ENCODE peak calls at places on chromosomes 13 and 19, in nine cellular contexts. T is neuronal stem cell, Q is HAP-1, S is esophagus squamous epithelium, L is psoas muscle, U is PC-3, P is GM23248, W is heart right ventricle, N is BE2C. R is an unnamed sample. For H3K36me3, H3K4me1 and H3K9me3, the result is how much of the 10 kb centered on the place peaks cover.

GRCh38 chr13:48801255-48801654 is 147.5 kb downstream of the CYSLTR2 start:
- DNase-seq in T (no peak), Q (no peak), S (no peak), L (no peak), U (no peak), P (peak), W (no peak), N (no peak), R (no peak)

GRCh38 chr13:50081106-50081898 is 66.1 kb downstream of the KCNRG start:
- DNase-seq in T (no peak), Q (peak), S (peak), L (peak), U (no peak), P (peak), W (peak), N (peak), R (peak)

GRCh38 chr13:107799001-107799400 is 416.3 kb downstream of the LIG4 start:
- DNase-seq in T (no peak), Q (no peak), S (no peak), L (no peak), U (peak), P (peak), W (no peak), N (no peak), R (no peak)

GRCh38 chr13:38543561-38543960 is 143.3 kb upstream of the FREM2 start:
- DNase-seq in T (no peak), Q (no peak), S (no peak), L (no peak), U (no peak), P (peak), W (no peak), N (no peak), R (no peak)

GRCh38 chr19:21838646-21839045 is 2.7 kb upstream of the ZNF43 start:
- DNase-seq in T (no peak), Q (no peak), S (no peak), L (no peak), U (no peak), P (no peak), W (no peak), N (no peak), R (no peak)

GRCh38 chr13:46804391-46804815 is 7.4 kb upstream of the ESD start:
- DNase-seq in T (no peak), Q (no peak), S (no peak), L (no peak), U (peak), P (peak), W (no peak), N (no peak), R (no peak)

GRCh38 chr13:100808848-100809247 is 134.3 kb upstream of the TMTC4 start:
- DNase-seq in T (peak), Q (no peak), S (no peak), L (no peak), U (no peak), P (no peak), W (no peak), N (no peak), R (no peak)

GRCh38 chr19:48368942-48369341 is 4.8 kb downstream of the SYNGR4 start:
- DNase-seq in T (no peak), Q (no peak), S (no peak), L (no peak), U (no peak), P (no peak), W (no peak), N (peak), R (no peak)

GRCh38 chr19:35377656-35378055 is 6.8 kb downstream of the GPR42 start:
- DNase-seq in T (no peak), Q (no peak), S (no peak), L (no peak), U (no peak), P (no peak), W (no peak), N (no peak), R (no peak)

GRCh38 chr19:52664461-52664860 is 26.3 kb upstream of the ZNF83 start:
- DNase-seq in T (peak), Q (no peak), S (no peak), L (no peak), U (no peak), P (no peak), W (no peak), N (no peak), R (no peak)

GRCh38 chr19:35013820-35014754 is 14.0 kb downstream of the GRAMD1A start:
- DNase-seq in T (no peak), Q (no peak), S (no peak), L (no peak), U (no peak), P (no peak), W (no peak), N (no peak), R (no peak)

GRCh38 chr13:73138276-73138950 is 79.6 kb downstream of the KLF5 start:
- DNase-seq in T (no peak), Q (no peak), S (no peak), L (no peak), U (peak), P (peak), W (no peak), N (no peak), R (no peak)

GRCh38 chr19:57248646-57249045 is 8.2 kb downstream of the ZNF805 start:
- DNase-seq in T (no peak), Q (no peak), S (no peak), L (no peak), U (no peak), P (no peak), W (no peak), N (no peak), R (no peak)
- H3K36me3 ChIP-seq in T (under half), Q (under half), S (under half), L (under half), U (half or more), P (half or more), W (half or more), N (under half), R (under half)

GRCh38 chr19:54211214-54211613 is 10.6 kb downstream of the RPS9 start:
- DNase-seq in T (no peak), Q (no peak), S (no peak), L (no peak), U (no peak), P (no peak), W (no peak), N (no peak), R (peak)
- H3K4me1 ChIP-seq in T (under half), Q (under half), S (under half), L (under half), U (under half), P (under half), W (under half), N (under half), R (under half)

DNA sequence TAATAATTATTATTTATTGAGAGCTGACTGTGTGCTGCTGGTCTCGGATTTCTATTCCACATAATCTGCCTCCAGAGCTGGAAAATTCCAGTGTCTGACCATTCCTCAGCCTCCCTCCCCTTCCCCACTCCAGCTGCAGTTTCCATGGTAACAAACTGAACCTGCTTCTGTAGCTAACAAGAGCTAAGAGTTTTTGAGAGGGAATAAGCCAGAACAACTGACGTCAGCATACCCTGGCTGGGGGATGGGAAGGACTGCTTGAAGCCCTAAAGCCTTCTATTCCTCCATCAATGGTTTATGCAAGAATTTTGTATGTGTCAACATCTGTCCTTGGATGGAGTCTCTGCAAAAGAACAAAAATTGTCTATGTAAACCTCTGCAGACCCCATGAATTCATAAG is 26.0 kb upstream of the PEG3 start:
- DNase-seq in T (peak), Q (no peak), S (no peak), L (no peak), U (no peak), P (no peak), W (no peak), N (no peak), R (no peak)
- H3K9me3 ChIP-seq in T (under half), Q (under half), S (under half), L (under half), U (under half), P (under half), W (under half), N (under half), R (under half)

DNA sequence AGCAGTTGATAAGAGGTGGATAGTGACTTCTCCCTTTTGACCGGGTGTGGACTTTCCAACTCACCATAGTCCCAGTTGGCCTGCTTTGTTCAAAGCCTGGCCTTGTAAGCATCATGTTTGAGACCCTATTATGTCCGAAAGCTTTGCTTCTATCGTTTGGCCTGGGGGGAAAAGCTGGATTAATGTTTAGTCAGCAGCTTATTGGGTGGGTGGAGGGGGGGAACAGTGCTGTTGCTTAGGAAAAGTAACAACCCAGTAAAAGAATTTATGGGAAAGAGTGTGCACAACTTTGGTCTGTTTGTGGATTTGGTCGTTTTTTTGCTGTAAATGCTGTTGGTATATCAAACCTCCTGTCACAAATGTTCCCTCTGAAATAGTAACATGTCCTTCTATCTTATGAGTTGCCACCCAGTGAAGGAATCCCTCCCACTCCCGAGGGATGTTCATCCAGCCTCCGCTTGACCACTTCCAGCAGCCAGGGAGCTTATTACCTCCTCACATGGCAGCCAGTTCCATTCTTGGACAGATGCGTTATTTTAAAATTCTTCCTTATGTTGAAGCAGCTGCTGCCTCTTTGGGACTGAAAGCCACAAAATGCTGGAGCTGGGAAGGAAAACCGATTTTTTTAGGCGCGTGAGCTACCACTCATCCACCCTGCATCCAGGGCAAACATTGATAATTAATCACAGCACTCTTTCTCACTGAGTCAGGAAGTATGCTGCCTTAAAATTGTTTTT is 10.5 kb downstream of the SAMD4B start:
- DNase-seq in T (no peak), Q (peak), S (no peak), L (no peak), U (no peak), P (peak), W (no peak), N (no peak), R (no peak)
- H3K36me3 ChIP-seq in T (under half), Q (half or more), S (under half), L (under half), U (under half), P (under half), W (half or more), N (under half), R (under half)

DNA sequence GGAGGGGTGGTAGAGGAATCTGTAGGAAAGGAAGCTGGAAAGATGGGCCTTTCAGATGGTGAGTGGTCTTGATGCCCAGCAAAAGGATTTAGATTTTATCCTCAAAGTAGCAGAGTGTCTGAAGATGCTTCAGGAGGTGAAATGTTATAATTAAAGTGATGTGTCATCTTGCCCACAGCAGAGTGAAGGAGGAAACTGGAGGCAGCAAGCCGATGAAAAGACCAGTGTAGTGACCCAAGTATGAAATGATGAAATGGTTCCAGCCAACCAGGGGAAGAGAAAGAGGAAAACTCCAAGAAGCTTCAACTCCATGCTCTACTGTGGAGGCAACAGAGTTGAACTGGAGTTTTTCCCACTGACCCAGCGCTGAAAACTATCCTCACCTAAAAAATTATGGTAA is 66.7 kb downstream of the FOXO1 start:
- DNase-seq in T (no peak), Q (no peak), S (no peak), L (no peak), U (no peak), P (no peak), W (no peak), N (no peak), R (no peak)
- H3K4me1 ChIP-seq in T (under half), Q (under half), S (under half), L (half or more), U (under half), P (under half), W (under half), N (under half), R (under half)

DNA sequence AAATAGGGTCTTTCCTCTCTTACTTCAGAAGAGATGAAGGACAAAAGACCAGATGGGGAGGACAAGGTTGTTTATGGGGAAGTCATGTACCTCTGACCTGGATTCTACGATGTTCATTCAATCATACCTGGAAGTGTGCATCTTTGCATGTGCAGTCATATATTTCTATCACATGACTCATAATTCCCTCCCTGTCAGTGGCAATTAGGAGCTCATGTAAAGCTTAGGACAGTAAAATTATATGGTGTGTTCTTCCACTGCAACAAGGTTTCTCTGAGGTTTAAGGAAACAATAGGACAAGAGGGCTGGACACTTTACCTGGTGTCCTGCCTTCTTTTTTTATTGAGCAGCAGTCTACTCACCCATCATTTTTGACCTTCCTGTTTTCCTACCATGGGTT is 19.8 kb downstream of the CEACAM7 start:
- DNase-seq in T (no peak), Q (no peak), S (no peak), L (no peak), U (no peak), P (no peak), W (no peak), N (no peak), R (no peak)
- H3K9me3 ChIP-seq in T (under half), Q (under half), S (under half), L (under half), U (under half), P (under half), W (under half), N (under half), R (under half)

GRCh38 chr19:6793973-6794372 is 21.5 kb downstream of the VAV1 start:
- DNase-seq in T (no peak), Q (no peak), S (no peak), L (no peak), U (no peak), P (no peak), W (no peak), N (no peak), R (no peak)

GRCh38 chr19:6793411-6793810 is 20.9 kb downstream of the VAV1 start:
- DNase-seq in T (no peak), Q (no peak), S (no peak), L (no peak), U (no peak), P (no peak), W (no peak), N (no peak), R (no peak)

GRCh38 chr19:6796278-6796677 is 23.8 kb downstream of the VAV1 start:
- DNase-seq in T (no peak), Q (no peak), S (no peak), L (no peak), U (no peak), P (no peak), W (no peak), N (no peak), R (no peak)

GRCh38 chr19:6791237-6791636 is 18.7 kb downstream of the VAV1 start:
- DNase-seq in T (no peak), Q (no peak), S (no peak), L (no peak), U (no peak), P (no peak), W (no peak), N (no peak), R (no peak)

DNA sequence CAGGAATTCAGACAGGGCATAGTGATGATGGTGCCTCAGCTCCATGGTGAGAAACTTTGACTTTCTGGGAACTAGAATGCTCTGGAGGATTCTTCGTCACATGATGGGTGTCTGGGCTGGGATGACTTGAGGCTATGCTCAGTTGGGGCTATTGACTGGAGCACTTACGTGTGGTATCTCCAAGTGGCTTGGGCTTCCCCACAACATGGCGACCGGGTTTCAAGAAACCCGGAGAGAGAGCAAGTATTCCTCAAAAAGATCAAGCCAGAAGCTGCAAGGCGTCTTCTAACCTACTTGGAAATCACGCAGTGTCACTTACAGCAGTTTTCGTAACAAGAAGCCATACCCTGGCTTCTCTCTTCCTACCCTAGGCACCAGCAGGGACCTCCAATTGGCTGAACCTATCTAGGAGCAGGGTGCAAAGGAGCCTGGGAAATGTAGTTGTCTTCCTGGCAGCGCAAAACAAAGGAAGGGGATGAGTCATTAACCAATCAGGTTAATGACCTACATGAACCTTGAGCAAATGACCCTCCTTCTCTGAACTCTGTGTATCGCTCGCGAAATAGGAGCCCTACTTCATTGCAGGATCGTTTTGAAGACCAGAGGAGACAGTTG is 22.4 kb downstream of the VAV1 start:
- DNase-seq in T (no peak), Q (no peak), S (no peak), L (no peak), U (no peak), P (peak), W (no peak), N (no peak), R (no peak)
- H3K36me3 ChIP-seq in T (under half), Q (under half), S (under half), L (under half), U (under half), P (under half), W (under half), N (under half), R (under half)

GRCh38 chr19:53871448-53871847 is 3.8 kb downstream of the MYADM start:
- DNase-seq in T (no peak), Q (no peak), S (no peak), L (no peak), U (no peak), P (no peak), W (no peak), N (no peak), R (no peak)

GRCh38 chr19:53870485-53870844 is 2.8 kb downstream of the MYADM start:
- DNase-seq in T (no peak), Q (peak), S (no peak), L (no peak), U (no peak), P (no peak), W (no peak), N (no peak), R (peak)

GRCh38 chr19:53874384-53874995 is 6.8 kb downstream of the MYADM start:
- DNase-seq in T (no peak), Q (no peak), S (no peak), L (no peak), U (no peak), P (no peak), W (no peak), N (no peak), R (no peak)

GRCh38 chr19:53873451-53874383 is 6.0 kb downstream of the MYADM start:
- DNase-seq in T (no peak), Q (no peak), S (no peak), L (no peak), U (no peak), P (no peak), W (no peak), N (no peak), R (peak)

DNA sequence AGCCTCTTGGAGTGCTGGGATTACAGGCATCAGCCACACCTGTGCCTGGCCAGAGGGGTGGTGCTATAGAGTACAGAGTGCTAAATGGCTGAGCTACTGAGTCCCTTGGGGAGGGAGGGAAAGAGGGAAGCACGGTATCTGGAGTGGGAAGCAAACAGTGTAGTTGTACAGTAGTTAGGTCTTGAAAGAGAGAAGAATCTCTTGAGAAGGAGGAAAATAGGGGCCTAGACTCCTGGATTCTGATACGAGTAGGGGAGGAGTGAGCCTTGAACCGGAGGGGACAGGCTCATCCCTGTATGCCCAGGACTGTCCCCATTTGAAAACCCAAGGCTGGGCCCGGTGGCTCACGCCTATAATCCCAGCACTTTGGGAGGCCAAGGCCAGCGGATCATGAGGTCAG is 5.1 kb downstream of the MYADM start:
- DNase-seq in T (no peak), Q (no peak), S (no peak), L (no peak), U (no peak), P (no peak), W (no peak), N (no peak), R (no peak)
- H3K4me1 ChIP-seq in T (under half), Q (under half), S (under half), L (under half), U (under half), P (under half), W (under half), N (under half), R (under half)

GRCh38 chr19:55882626-55883025 is 46.3 kb downstream of the NLRP4 start:
- DNase-seq in T (no peak), Q (no peak), S (no peak), L (no peak), U (no peak), P (no peak), W (no peak), N (no peak), R (peak)

GRCh38 chr19:55877211-55877610 is 40.9 kb downstream of the NLRP4 start:
- DNase-seq in T (no peak), Q (no peak), S (no peak), L (no peak), U (no peak), P (no peak), W (no peak), N (no peak), R (no peak)
- H3K9me3 ChIP-seq in T (under half), Q (under half), S (under half), L (under half), U (under half), P (under half), W (under half), N (under half), R (under half)

DNA sequence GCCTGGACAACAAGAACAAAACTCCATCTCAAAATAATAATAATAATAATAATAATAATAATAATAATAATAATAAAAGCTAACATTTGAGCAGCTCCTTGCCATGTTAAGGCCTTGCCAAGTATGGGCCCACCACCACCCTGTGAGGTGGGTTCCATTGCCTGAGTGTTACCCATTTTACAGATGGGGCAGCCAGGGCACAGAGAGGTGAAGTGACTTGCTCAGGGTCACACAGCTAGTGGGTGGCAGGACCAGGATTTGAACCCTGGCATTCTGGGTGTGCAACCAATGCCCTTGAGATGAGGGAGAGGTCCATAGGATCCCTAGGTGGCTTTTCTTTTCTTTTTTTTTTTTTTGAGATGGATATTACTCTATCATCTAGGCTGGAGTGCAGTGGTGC is 29.5 kb downstream of the ZSWIM4 start:
- DNase-seq in T (no peak), Q (no peak), S (no peak), L (no peak), U (no peak), P (no peak), W (no peak), N (no peak), R (no peak)
- H3K36me3 ChIP-seq in T (under half), Q (under half), S (under half), L (under half), U (under half), P (under half), W (under half), N (under half), R (under half)

R was measured in aorta.